ENCODE peak calls at places on chromosomes 6 and 20, in seven cellular contexts. One of them, this sample, is unnamed.

GRCh38 chr6:13398421-13398994 is 70.2 kb upstream of the TBC1D7 start:
- DNase-seq in endothelial cell: no peak
- DNase-seq in pancreas: no peak
- DNase-seq in GM06990: no peak
- DNase-seq in kidney epithelial cell: no peak
- DNase-seq in glutamatergic neuron: peak
- DNase-seq in uterus: no peak
- DNase-seq in this sample: no peak

GRCh38 chr6:168711049-168711640 is 270.2 kb downstream of the SMOC2 start:
- DNase-seq in endothelial cell: no peak
- DNase-seq in pancreas: no peak
- DNase-seq in GM06990: no peak
- DNase-seq in kidney epithelial cell: no peak
- DNase-seq in glutamatergic neuron: no peak
- DNase-seq in uterus: no peak
- DNase-seq in this sample: no peak

GRCh38 chr20:37681384-37681977 is 12.3 kb upstream of the CTNNBL1 start:
- DNase-seq in endothelial cell: peak
- DNase-seq in pancreas: no peak
- DNase-seq in GM06990: no peak
- DNase-seq in kidney epithelial cell: no peak
- DNase-seq in glutamatergic neuron: no peak
- DNase-seq in uterus: no peak
- DNase-seq in this sample: no peak

GRCh38 chr6:71698698-71699097 is 187.7 kb upstream of the RIMS1 start:
- DNase-seq in endothelial cell: no peak
- DNase-seq in pancreas: no peak
- DNase-seq in GM06990: no peak
- DNase-seq in kidney epithelial cell: no peak
- DNase-seq in glutamatergic neuron: no peak
- DNase-seq in uterus: no peak
- DNase-seq in this sample: no peak

GRCh38 chr6:113632220-113632864 is 224.8 kb upstream of the MARCKS start:
- DNase-seq in endothelial cell: no peak
- DNase-seq in pancreas: no peak
- DNase-seq in GM06990: peak
- DNase-seq in kidney epithelial cell: peak
- DNase-seq in glutamatergic neuron: no peak
- DNase-seq in uterus: no peak
- DNase-seq in this sample: peak

GRCh38 chr6:109296305-109296915 is 85.9 kb downstream of the CD164 start:
- DNase-seq in endothelial cell: no peak
- DNase-seq in pancreas: no peak
- DNase-seq in GM06990: no peak
- DNase-seq in kidney epithelial cell: no peak
- DNase-seq in glutamatergic neuron: no peak
- DNase-seq in uterus: no peak
- DNase-seq in this sample: peak

GRCh38 chr20:53757472-53757913 is 163.9 kb upstream of the ZNF217 start:
- DNase-seq in endothelial cell: no peak
- DNase-seq in pancreas: no peak
- DNase-seq in GM06990: no peak
- DNase-seq in kidney epithelial cell: no peak
- DNase-seq in glutamatergic neuron: no peak
- DNase-seq in uterus: no peak
- DNase-seq in this sample: no peak

GRCh38 chr6:20319520-20320357 is 81.9 kb upstream of the E2F3 start:
- DNase-seq in endothelial cell: no peak
- DNase-seq in pancreas: no peak
- DNase-seq in GM06990: peak
- DNase-seq in kidney epithelial cell: no peak
- DNase-seq in glutamatergic neuron: no peak
- DNase-seq in uterus: no peak
- DNase-seq in this sample: no peak

GRCh38 chr6:84052204-84052882 is 18.8 kb downstream of the MRAP2 start:
- DNase-seq in endothelial cell: peak
- DNase-seq in pancreas: peak
- DNase-seq in GM06990: no peak
- DNase-seq in kidney epithelial cell: no peak
- DNase-seq in glutamatergic neuron: peak
- DNase-seq in uterus: no peak
- DNase-seq in this sample: peak

GRCh38 chr6:32107447-32107846 is 1.7 kb downstream of the TNXB start:
- DNase-seq in endothelial cell: no peak
- DNase-seq in pancreas: no peak
- DNase-seq in GM06990: no peak
- DNase-seq in kidney epithelial cell: no peak
- DNase-seq in glutamatergic neuron: no peak
- DNase-seq in uterus: peak
- DNase-seq in this sample: no peak

GRCh38 chr6:131015630-131016263 is 47.3 kb downstream of the EPB41L2 start:
- DNase-seq in endothelial cell: no peak
- DNase-seq in pancreas: no peak
- DNase-seq in GM06990: no peak
- DNase-seq in kidney epithelial cell: no peak
- DNase-seq in glutamatergic neuron: no peak
- DNase-seq in uterus: peak
- DNase-seq in this sample: no peak

GRCh38 chr6:134424131-134424794 is 106.4 kb upstream of the SGK1 start:
- DNase-seq in endothelial cell: no peak
- DNase-seq in pancreas: no peak
- DNase-seq in GM06990: no peak
- DNase-seq in kidney epithelial cell: no peak
- DNase-seq in glutamatergic neuron: no peak
- DNase-seq in uterus: no peak
- DNase-seq in this sample: peak

GRCh38 chr20:25177890-25178321 is 17.6 kb upstream of the ENTPD6 start:
- DNase-seq in endothelial cell: no peak
- DNase-seq in pancreas: no peak
- DNase-seq in GM06990: no peak
- DNase-seq in kidney epithelial cell: no peak
- DNase-seq in glutamatergic neuron: no peak
- DNase-seq in uterus: no peak
- DNase-seq in this sample: peak

GRCh38 chr6:75488026-75488425 is 5.6 kb downstream of the FILIP1 start:
- DNase-seq in endothelial cell: no peak
- DNase-seq in pancreas: no peak
- DNase-seq in GM06990: no peak
- DNase-seq in kidney epithelial cell: no peak
- DNase-seq in glutamatergic neuron: no peak
- DNase-seq in uterus: no peak
- DNase-seq in this sample: no peak

GRCh38 chr6:158655569-158656450 is 6.0 kb downstream of the SYTL3 start:
- DNase-seq in endothelial cell: no peak
- DNase-seq in pancreas: no peak
- DNase-seq in GM06990: no peak
- DNase-seq in kidney epithelial cell: no peak
- DNase-seq in glutamatergic neuron: no peak
- DNase-seq in uterus: no peak
- DNase-seq in this sample: no peak

GRCh38 chr20:39108746-39109145 is 146.6 kb downstream of the DHX35 start:
- DNase-seq in endothelial cell: no peak
- DNase-seq in pancreas: no peak
- DNase-seq in GM06990: no peak
- DNase-seq in kidney epithelial cell: no peak
- DNase-seq in glutamatergic neuron: no peak
- DNase-seq in uterus: no peak
- DNase-seq in this sample: peak

GRCh38 chr20:37226889-37227288 is 34.7 kb downstream of the GHRH start:
- DNase-seq in endothelial cell: no peak
- DNase-seq in pancreas: no peak
- DNase-seq in GM06990: no peak
- DNase-seq in kidney epithelial cell: no peak
- DNase-seq in glutamatergic neuron: no peak
- DNase-seq in uterus: peak
- DNase-seq in this sample: no peak

GRCh38 chr6:146914563-146915483 is 289.4 kb upstream of the STXBP5 start:
- DNase-seq in endothelial cell: no peak
- DNase-seq in pancreas: no peak
- DNase-seq in GM06990: no peak
- DNase-seq in kidney epithelial cell: peak
- DNase-seq in glutamatergic neuron: no peak
- DNase-seq in uterus: peak
- DNase-seq in this sample: peak

GRCh38 chr6:14772188-14772587 is 473.7 kb upstream of the JARID2 start:
- DNase-seq in endothelial cell: no peak
- DNase-seq in pancreas: no peak
- DNase-seq in GM06990: no peak
- DNase-seq in kidney epithelial cell: no peak
- DNase-seq in glutamatergic neuron: no peak
- DNase-seq in uterus: no peak
- DNase-seq in this sample: no peak
- TF ChIP-seq CTCF in endothelial cell: no peak
- TF ChIP-seq CTCF in pancreas: no peak
- TF ChIP-seq CTCF in GM06990: no peak
- TF ChIP-seq CTCF in kidney epithelial cell: no peak
- TF ChIP-seq CTCF in glutamatergic neuron: no peak
- TF ChIP-seq CTCF in uterus: no peak
- TF ChIP-seq CTCF in this sample: no peak

GRCh38 chr6:8195040-8195713 is 92.8 kb upstream of the EEF1E1 start:
- DNase-seq in endothelial cell: peak
- DNase-seq in pancreas: no peak
- DNase-seq in GM06990: no peak
- DNase-seq in kidney epithelial cell: no peak
- DNase-seq in glutamatergic neuron: peak
- DNase-seq in uterus: no peak
- DNase-seq in this sample: no peak
- TF ChIP-seq CTCF in endothelial cell: peak
- TF ChIP-seq CTCF in pancreas: no peak
- TF ChIP-seq CTCF in GM06990: peak
- TF ChIP-seq CTCF in kidney epithelial cell: peak
- TF ChIP-seq CTCF in glutamatergic neuron: peak
- TF ChIP-seq CTCF in uterus: no peak
- TF ChIP-seq CTCF in this sample: peak

GRCh38 chr6:62286470-62286843 is 432 bp upstream of the KHDRBS2 start:
- DNase-seq in endothelial cell: no peak
- DNase-seq in pancreas: no peak
- DNase-seq in GM06990: no peak
- DNase-seq in kidney epithelial cell: no peak
- DNase-seq in glutamatergic neuron: no peak
- DNase-seq in uterus: no peak
- DNase-seq in this sample: no peak

GRCh38 chr6:62285612-62286469 is at the start of gene KHDRBS2:
- DNase-seq in endothelial cell: no peak
- DNase-seq in pancreas: peak
- DNase-seq in GM06990: peak
- DNase-seq in kidney epithelial cell: peak
- DNase-seq in glutamatergic neuron: peak
- DNase-seq in uterus: peak
- DNase-seq in this sample: peak

GRCh38 chr6:62283359-62283758 is 2.7 kb downstream of the KHDRBS2 start:
- DNase-seq in endothelial cell: no peak
- DNase-seq in pancreas: no peak
- DNase-seq in GM06990: no peak
- DNase-seq in kidney epithelial cell: no peak
- DNase-seq in glutamatergic neuron: no peak
- DNase-seq in uterus: no peak
- DNase-seq in this sample: no peak

GRCh38 chr6:62284725-62285124 is 1.3 kb downstream of the KHDRBS2 start:
- DNase-seq in endothelial cell: no peak
- DNase-seq in pancreas: no peak
- DNase-seq in GM06990: no peak
- DNase-seq in kidney epithelial cell: no peak
- DNase-seq in glutamatergic neuron: no peak
- DNase-seq in uterus: no peak
- DNase-seq in this sample: no peak

DNA sequence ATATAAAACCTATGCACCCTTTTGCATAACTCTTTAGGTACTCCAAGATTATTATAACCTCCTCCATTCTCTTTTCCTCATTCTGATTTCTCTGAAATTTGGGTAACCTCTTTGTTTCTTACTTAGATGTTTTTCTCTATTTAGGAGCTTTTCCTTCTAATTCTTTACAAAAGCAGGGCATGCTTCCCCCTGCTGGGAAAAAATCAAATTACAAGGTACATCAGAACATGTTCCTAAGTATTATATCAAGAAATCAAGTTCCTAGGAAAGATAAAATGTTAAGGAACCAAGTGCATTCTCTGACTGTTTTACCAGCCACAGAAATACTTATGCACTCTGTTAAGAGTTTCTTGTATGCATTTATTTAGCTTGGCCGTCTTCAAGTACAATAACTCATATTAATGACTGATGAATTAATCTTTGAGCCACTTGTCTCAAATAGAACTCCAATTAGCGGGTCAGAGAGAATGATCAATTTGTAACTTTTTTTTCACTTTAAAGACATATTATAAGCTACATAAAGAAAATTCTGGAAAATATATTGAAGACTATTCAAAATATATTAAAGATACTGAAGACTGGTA is 2.1 kb downstream of the KHDRBS2 start:
- DNase-seq in endothelial cell: peak
- DNase-seq in pancreas: no peak
- DNase-seq in GM06990: no peak
- DNase-seq in kidney epithelial cell: no peak
- DNase-seq in glutamatergic neuron: no peak
- DNase-seq in uterus: no peak
- DNase-seq in this sample: peak
- TF ChIP-seq CTCF in endothelial cell: peak
- TF ChIP-seq CTCF in pancreas: peak
- TF ChIP-seq CTCF in GM06990: peak
- TF ChIP-seq CTCF in kidney epithelial cell: peak
- TF ChIP-seq CTCF in glutamatergic neuron: peak
- TF ChIP-seq CTCF in uterus: peak
- TF ChIP-seq CTCF in this sample: peak

GRCh38 chr6:34066772-34067770 is 78.8 kb downstream of the GRM4 start:
- DNase-seq in endothelial cell: no peak
- DNase-seq in pancreas: no peak
- DNase-seq in GM06990: no peak
- DNase-seq in kidney epithelial cell: no peak
- DNase-seq in glutamatergic neuron: no peak
- DNase-seq in uterus: no peak
- DNase-seq in this sample: no peak

GRCh38 chr6:34066284-34066571 is 79.7 kb downstream of the GRM4 start:
- DNase-seq in endothelial cell: no peak
- DNase-seq in pancreas: no peak
- DNase-seq in GM06990: no peak
- DNase-seq in kidney epithelial cell: no peak
- DNase-seq in glutamatergic neuron: no peak
- DNase-seq in uterus: no peak
- DNase-seq in this sample: peak

GRCh38 chr6:34065470-34066283 is 80.2 kb downstream of the GRM4 start:
- DNase-seq in endothelial cell: no peak
- DNase-seq in pancreas: no peak
- DNase-seq in GM06990: no peak
- DNase-seq in kidney epithelial cell: no peak
- DNase-seq in glutamatergic neuron: peak
- DNase-seq in uterus: peak
- DNase-seq in this sample: no peak

GRCh38 chr6:34068462-34069044 is 77.3 kb downstream of the GRM4 start:
- DNase-seq in endothelial cell: no peak
- DNase-seq in pancreas: no peak
- DNase-seq in GM06990: no peak
- DNase-seq in kidney epithelial cell: no peak
- DNase-seq in glutamatergic neuron: no peak
- DNase-seq in uterus: no peak
- DNase-seq in this sample: no peak

DNA sequence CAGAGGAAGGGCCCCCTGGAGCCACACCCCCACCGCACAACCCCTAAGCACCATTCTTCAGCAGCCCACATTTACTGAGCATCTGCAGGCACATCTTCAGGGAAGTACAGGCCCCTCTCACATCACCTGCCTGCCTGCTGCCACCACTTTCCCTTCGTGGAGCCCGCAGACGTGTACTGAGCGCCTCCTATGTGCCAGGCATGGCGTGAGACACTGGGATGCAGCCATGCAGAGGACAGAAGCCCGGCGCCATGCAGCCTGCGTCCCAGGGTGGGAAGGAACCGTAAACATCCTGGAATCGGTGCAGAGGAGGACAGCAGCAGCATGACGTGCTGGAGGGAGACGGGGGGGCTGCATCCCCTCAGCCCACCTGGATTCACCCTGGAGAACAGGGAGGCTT is 78.1 kb downstream of the GRM4 start:
- DNase-seq in endothelial cell: no peak
- DNase-seq in pancreas: no peak
- DNase-seq in GM06990: no peak
- DNase-seq in kidney epithelial cell: no peak
- DNase-seq in glutamatergic neuron: no peak
- DNase-seq in uterus: no peak
- DNase-seq in this sample: no peak
- TF ChIP-seq CTCF in endothelial cell: no peak
- TF ChIP-seq CTCF in pancreas: no peak
- TF ChIP-seq CTCF in GM06990: peak
- TF ChIP-seq CTCF in kidney epithelial cell: peak
- TF ChIP-seq CTCF in glutamatergic neuron: no peak
- TF ChIP-seq CTCF in uterus: no peak
- TF ChIP-seq CTCF in this sample: peak

This sample was measured in bronchial epithelial cell.